ENCODE peak calls at places on chromosomes 5 and 9, in five cellular contexts. One of them, this sample, is unnamed.

GRCh38 chr5:5149154-5149553 is 9.0 kb downstream of the ADAMTS16 start:
- DNase-seq in hippocampal formation: no peak
- DNase-seq in foreskin fibroblast: no peak
- DNase-seq in T-helper 1 cell: no peak
- DNase-seq in Peyer's patch: no peak
- DNase-seq in this sample: no peak

GRCh38 chr5:16742938-16743337 is 126.1 kb upstream of the RETREG1 start:
- DNase-seq in hippocampal formation: no peak
- DNase-seq in foreskin fibroblast: no peak
- DNase-seq in T-helper 1 cell: no peak
- DNase-seq in Peyer's patch: no peak
- DNase-seq in this sample: no peak

GRCh38 chr9:6931913-6932312 is 174.1 kb downstream of the KDM4C start:
- DNase-seq in hippocampal formation: no peak
- DNase-seq in foreskin fibroblast: peak; percentile 93
- DNase-seq in T-helper 1 cell: no peak
- DNase-seq in Peyer's patch: no peak
- DNase-seq in this sample: no peak

GRCh38 chr5:150665044-150665443 is 4.0 kb downstream of the MYOZ3 start:
- DNase-seq in hippocampal formation: no peak
- DNase-seq in foreskin fibroblast: peak; percentile 82
- DNase-seq in T-helper 1 cell: no peak
- DNase-seq in Peyer's patch: no peak
- DNase-seq in this sample: no peak

GRCh38 chr5:27093296-27093695 is 54.9 kb upstream of the CDH9 start:
- DNase-seq in hippocampal formation: no peak
- DNase-seq in foreskin fibroblast: no peak
- DNase-seq in T-helper 1 cell: no peak
- DNase-seq in Peyer's patch: no peak
- DNase-seq in this sample: no peak

GRCh38 chr9:18658764-18659705 is 185.1 kb downstream of the ADAMTSL1 start:
- DNase-seq in hippocampal formation: no peak
- DNase-seq in foreskin fibroblast: peak; percentile 71
- DNase-seq in T-helper 1 cell: no peak
- DNase-seq in Peyer's patch: no peak
- DNase-seq in this sample: no peak

GRCh38 chr9:79684711-79685575 is 113.2 kb downstream of the TLE4 start:
- DNase-seq in hippocampal formation: no peak
- DNase-seq in foreskin fibroblast: peak; percentile 42
- DNase-seq in T-helper 1 cell: no peak
- DNase-seq in Peyer's patch: no peak
- DNase-seq in this sample: no peak

GRCh38 chr9:98971168-98971914 is 27.6 kb downstream of the COL15A1 start:
- DNase-seq in hippocampal formation: peak; percentile 63
- DNase-seq in foreskin fibroblast: peak; percentile 88
- DNase-seq in T-helper 1 cell: no peak
- DNase-seq in Peyer's patch: no peak
- DNase-seq in this sample: no peak

GRCh38 chr5:145797336-145797735 is 37.8 kb downstream of the PRELID2 start:
- DNase-seq in hippocampal formation: no peak
- DNase-seq in foreskin fibroblast: peak; percentile 56
- DNase-seq in T-helper 1 cell: no peak
- DNase-seq in Peyer's patch: no peak
- DNase-seq in this sample: no peak

GRCh38 chr5:69167488-69167845 is 517 bp downstream of the CCNB1 start:
- DNase-seq in hippocampal formation: no peak
- DNase-seq in foreskin fibroblast: peak; percentile 49
- DNase-seq in T-helper 1 cell: no peak
- DNase-seq in Peyer's patch: no peak
- DNase-seq in this sample: no peak

This sample was measured in colonic mucosa.